ENCODE peak calls at places on chromosomes 11 and 22, in five cellular contexts. K, M, U, S and H are unnamed samples.

GRCh38 chr11:134497586-134497985 is 85.5 kb upstream of the B3GAT1 start:
- DNase-seq in U (no peak), S (no peak), K (no peak), M (no peak), H (no peak)

GRCh38 chr22:26552466-26552865 is 37.5 kb downstream of the TPST2 start:
- DNase-seq in U (no peak), M (no peak), K (no peak), S (no peak), H (no peak)

GRCh38 chr11:35796542-35796941 is 134.0 kb downstream of the TRIM44 start:
- DNase-seq in M (no peak), K (no peak), U (no peak), S (peak; percentile 29), H (no peak)

GRCh38 chr11:129282634-129283033 is 90.5 kb upstream of the ARHGAP32 start:
- DNase-seq in M (no peak), U (no peak), S (no peak), K (no peak), H (no peak)

GRCh38 chr11:104926771-104927470 is 28.7 kb upstream of the CASP12 start:
- DNase-seq in M (no peak), U (peak; percentile 45), K (no peak), S (peak; percentile 88), H (no peak)

GRCh38 chr11:112885744-112886706 is 75.2 kb upstream of the NCAM1 start:
- DNase-seq in U (no peak), S (no peak), M (peak; percentile 76), K (no peak), H (no peak)

GRCh38 chr11:70578831-70579230 is 180.5 kb downstream of the CTTN start:
- DNase-seq in S (no peak), U (no peak), M (no peak), K (no peak), H (no peak)

GRCh38 chr22:25358421-25359170 is 139.2 kb downstream of the CRYBB2 start:
- DNase-seq in U (no peak), K (no peak), S (no peak), M (no peak), H (no peak)

GRCh38 chr11:122882189-122882808 is at the start of gene JHY:
- DNase-seq in M (peak; percentile 28), S (no peak), U (no peak), K (no peak), H (no peak)

GRCh38 chr22:22872722-22873708 is 14.6 kb upstream of the IGLL5 start:
- DNase-seq in K (no peak), S (no peak), M (no peak), U (no peak), H (no peak)

GRCh38 chr11:72735495-72736027 is 16.6 kb downstream of the ARAP1 start:
- DNase-seq in M (no peak), U (peak; percentile 97), S (no peak), K (peak; percentile 64), H (no peak)

GRCh38 chr11:22510741-22511140 is 114.9 kb downstream of the FANCF start:
- DNase-seq in U (no peak), M (no peak), S (no peak), K (peak; percentile 4), H (peak; percentile 57)

GRCh38 chr11:69460540-69461257 is 20.8 kb upstream of the LINC01488 start:
- DNase-seq in U (no peak), S (no peak), M (no peak), K (peak; percentile 86), H (peak; percentile 59)

GRCh38 chr22:20625270-20625669 is 117.9 kb downstream of the MED15 start:
- DNase-seq in U (no peak), M (no peak), S (no peak), K (no peak), H (no peak)

GRCh38 chr22:45928726-45929359 is 48.1 kb downstream of the WNT7B start:
- DNase-seq in S (no peak), K (no peak), U (no peak), M (no peak), H (no peak)

GRCh38 chr22:24445481-24446290 is 18.3 kb downstream of the ADORA2A start:
- DNase-seq in K (no peak), U (no peak), S (no peak), M (no peak), H (no peak)

GRCh38 chr11:18358646-18359045 is 35.7 kb upstream of the LDHA start:
- DNase-seq in M (no peak), S (no peak), U (no peak), K (no peak), H (no peak)

GRCh38 chr11:3380706-3381570 is 2.0 kb upstream of the ZNF195 start:
- DNase-seq in M (no peak), K (no peak), S (no peak), U (peak; percentile 79), H (no peak)

GRCh38 chr11:119029340-119030028 is 1.2 kb downstream of the SLC37A4 start:
- DNase-seq in S (no peak), K (no peak), M (peak; percentile 20), U (no peak), H (no peak)

GRCh38 chr11:6812391-6813005 is 13.0 kb upstream of the OR6A2 start:
- DNase-seq in U (peak; percentile 49), S (peak; percentile 61), M (peak; percentile 49), K (peak; percentile 43), H (peak; percentile 18)

GRCh38 chr11:67607507-67607906 is 771 bp downstream of the NDUFV1 start:
- DNase-seq in M (no peak), K (no peak), S (no peak), U (no peak), H (no peak)

GRCh38 chr11:296976-297665 is 2.2 kb downstream of the IFITM5 start:
- DNase-seq in K (no peak), U (no peak), M (no peak), S (no peak), H (peak; percentile 52)

GRCh38 chr11:112175596-112175947 is 260 bp downstream of the BCO2 start:
- DNase-seq in S (no peak), M (no peak), K (no peak), U (peak; percentile 62), H (no peak)

GRCh38 chr11:17352925-17353227 is 1.3 kb downstream of the NCR3LG1 start:
- DNase-seq in K (peak; percentile 25), M (peak; percentile 60), U (peak; percentile 30), S (peak; percentile 15), H (peak; percentile 32)

GRCh38 chr22:47586038-47586437 is 823.6 kb downstream of the TBC1D22A start:
- DNase-seq in K (no peak), S (no peak), M (no peak), U (no peak), H (no peak)

GRCh38 chr22:29820941-29821789 is 16.9 kb downstream of the ASCC2 start:
- DNase-seq in K (peak; percentile 59), S (peak; percentile 64), M (peak; percentile 31), U (peak; percentile 94), H (peak; percentile 66)